ENCODE peak calls at places on chromosomes 4 and X, in eight cellular contexts. One of them, this sample, is unnamed.
A peak's percentile ranks its signal among the peaks of the same experiment; 100 is the strongest.

GRCh38 chr4:158172196-158172557 is 648 bp downstream of the GASK1B start:
- DNase-seq in stomach: no peak
- DNase-seq in gastrocnemius medialis: no peak
- DNase-seq in BE2C: no peak
- DNase-seq in tibial artery: no peak
- DNase-seq in uterus: no peak
- DNase-seq in lower leg skin: no peak
- DNase-seq in left ventricle myocardium inferior: no peak
- DNase-seq in this sample: no peak

GRCh38 chr4:142351958-142352357 is 494.1 kb downstream of the INPP4B start:
- DNase-seq in stomach: no peak
- DNase-seq in left ventricle myocardium inferior: no peak
- DNase-seq in BE2C: no peak
- DNase-seq in tibial artery: no peak
- DNase-seq in uterus: no peak
- DNase-seq in lower leg skin: no peak
- DNase-seq in gastrocnemius medialis: no peak
- DNase-seq in this sample: no peak

GRCh38 chrX:100654256-100654655 is 10.3 kb downstream of the SRPX2 start:
- DNase-seq in lower leg skin: no peak
- DNase-seq in uterus: no peak
- DNase-seq in BE2C: no peak
- DNase-seq in tibial artery: no peak
- DNase-seq in gastrocnemius medialis: no peak
- DNase-seq in stomach: no peak
- DNase-seq in left ventricle myocardium inferior: no peak
- DNase-seq in this sample: no peak

GRCh38 chr4:126839066-126839465 is 793.7 kb upstream of the INTU start:
- DNase-seq in gastrocnemius medialis: no peak
- DNase-seq in BE2C: no peak
- DNase-seq in lower leg skin: no peak
- DNase-seq in uterus: no peak
- DNase-seq in left ventricle myocardium inferior: no peak
- DNase-seq in stomach: no peak
- DNase-seq in tibial artery: no peak
- DNase-seq in this sample: no peak

GRCh38 chrX:134502686-134503085 is 42.7 kb downstream of the HPRT1 start:
- DNase-seq in uterus: no peak
- DNase-seq in lower leg skin: no peak
- DNase-seq in gastrocnemius medialis: no peak
- DNase-seq in tibial artery: no peak
- DNase-seq in left ventricle myocardium inferior: no peak
- DNase-seq in BE2C: no peak
- DNase-seq in stomach: no peak
- DNase-seq in this sample: no peak

GRCh38 chr4:20253799-20254409 is 2.2 kb downstream of the SLIT2 start:
- DNase-seq in tibial artery: peak; percentile 45
- DNase-seq in gastrocnemius medialis: peak; percentile 17
- DNase-seq in uterus: peak; percentile 33
- DNase-seq in BE2C: peak; percentile 7
- DNase-seq in left ventricle myocardium inferior: peak; percentile 33
- DNase-seq in lower leg skin: no peak
- DNase-seq in stomach: no peak
- DNase-seq in this sample: peak; percentile 46

GRCh38 chr4:110742148-110742547 is 119.3 kb upstream of the PITX2 start:
- DNase-seq in stomach: no peak
- DNase-seq in tibial artery: no peak
- DNase-seq in uterus: no peak
- DNase-seq in left ventricle myocardium inferior: no peak
- DNase-seq in lower leg skin: no peak
- DNase-seq in BE2C: no peak
- DNase-seq in gastrocnemius medialis: no peak
- DNase-seq in this sample: no peak

GRCh38 chrX:20596856-20597255 is 330.1 kb upstream of the RPS6KA3 start:
- DNase-seq in tibial artery: peak; percentile 13
- DNase-seq in BE2C: no peak
- DNase-seq in uterus: no peak
- DNase-seq in gastrocnemius medialis: no peak
- DNase-seq in left ventricle myocardium inferior: no peak
- DNase-seq in lower leg skin: no peak
- DNase-seq in stomach: no peak
- DNase-seq in this sample: no peak

GRCh38 chrX:106939566-106939965 is 19.4 kb downstream of the CLDN2 start:
- DNase-seq in left ventricle myocardium inferior: no peak
- DNase-seq in lower leg skin: no peak
- DNase-seq in uterus: no peak
- DNase-seq in gastrocnemius medialis: no peak
- DNase-seq in tibial artery: no peak
- DNase-seq in BE2C: no peak
- DNase-seq in stomach: no peak
- DNase-seq in this sample: no peak
- TF ChIP-seq CTCF in left ventricle myocardium inferior: no peak
- TF ChIP-seq CTCF in lower leg skin: no peak
- TF ChIP-seq CTCF in uterus: no peak
- TF ChIP-seq CTCF in gastrocnemius medialis: no peak
- TF ChIP-seq CTCF in tibial artery: no peak
- TF ChIP-seq CTCF in BE2C: no peak
- TF ChIP-seq CTCF in stomach: no peak
- TF ChIP-seq CTCF in this sample: no peak

GRCh38 chr4:6199344-6199921 is 916 bp downstream of the JAKMIP1 start:
- DNase-seq in lower leg skin: no peak
- DNase-seq in tibial artery: peak; percentile 6
- DNase-seq in stomach: no peak
- DNase-seq in uterus: no peak
- DNase-seq in BE2C: peak; percentile 28
- DNase-seq in left ventricle myocardium inferior: no peak
- DNase-seq in gastrocnemius medialis: no peak
- DNase-seq in this sample: no peak

GRCh38 chr4:6197433-6198174 is 2.7 kb downstream of the JAKMIP1 start:
- DNase-seq in gastrocnemius medialis: no peak
- DNase-seq in stomach: no peak
- DNase-seq in left ventricle myocardium inferior: no peak
- DNase-seq in BE2C: no peak
- DNase-seq in tibial artery: peak; percentile 10
- DNase-seq in lower leg skin: no peak
- DNase-seq in uterus: no peak
- DNase-seq in this sample: no peak

GRCh38 chr4:6198278-6198677 is 2.1 kb downstream of the JAKMIP1 start:
- DNase-seq in uterus: no peak
- DNase-seq in left ventricle myocardium inferior: no peak
- DNase-seq in BE2C: no peak
- DNase-seq in tibial artery: peak; percentile 11
- DNase-seq in gastrocnemius medialis: no peak
- DNase-seq in lower leg skin: no peak
- DNase-seq in stomach: no peak
- DNase-seq in this sample: no peak

GRCh38 chr4:6200011-6200921 is at the start of gene JAKMIP1:
- DNase-seq in lower leg skin: no peak
- DNase-seq in stomach: peak; percentile 87
- DNase-seq in uterus: peak; percentile 42
- DNase-seq in tibial artery: peak; percentile 21
- DNase-seq in gastrocnemius medialis: peak; percentile 15
- DNase-seq in BE2C: peak; percentile 91
- DNase-seq in left ventricle myocardium inferior: peak; percentile 64
- DNase-seq in this sample: peak; percentile 97

DNA sequence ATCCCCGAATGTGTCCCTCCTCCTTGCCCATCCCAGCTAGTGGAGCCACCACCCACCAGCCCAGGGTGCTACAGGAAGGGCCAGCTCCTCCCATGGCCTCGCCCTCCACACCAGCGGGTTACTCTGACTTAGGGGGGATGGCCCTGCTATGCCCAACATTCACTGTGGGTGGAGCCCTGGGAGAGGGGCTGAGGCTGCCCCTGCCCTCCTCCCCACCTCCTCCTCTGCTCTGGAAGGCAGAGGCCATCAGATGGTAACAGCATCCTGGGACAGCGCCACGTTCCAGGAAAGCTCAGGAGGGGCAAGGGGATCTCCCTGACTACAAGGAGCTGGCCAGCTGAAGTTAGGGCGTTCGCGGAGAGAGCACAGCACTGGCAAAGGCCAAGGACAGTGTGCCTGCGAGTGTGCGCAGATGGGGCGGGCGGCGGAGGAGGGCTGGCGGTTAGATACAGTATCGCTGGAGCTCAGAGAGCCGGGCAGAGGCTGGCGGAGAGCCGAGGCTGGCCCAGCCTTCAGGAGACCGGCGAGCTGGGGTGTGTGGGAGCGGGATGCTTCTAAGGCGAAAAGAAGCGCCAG is 1.5 kb downstream of the JAKMIP1 start:
- DNase-seq in stomach: no peak
- DNase-seq in BE2C: peak; percentile 60
- DNase-seq in lower leg skin: no peak
- DNase-seq in uterus: no peak
- DNase-seq in left ventricle myocardium inferior: no peak
- DNase-seq in tibial artery: peak; percentile 10
- DNase-seq in gastrocnemius medialis: no peak
- DNase-seq in this sample: peak; percentile 52
- TF ChIP-seq CTCF in stomach: no peak
- TF ChIP-seq CTCF in BE2C: peak; percentile 24
- TF ChIP-seq CTCF in lower leg skin: no peak
- TF ChIP-seq CTCF in uterus: no peak
- TF ChIP-seq CTCF in left ventricle myocardium inferior: no peak
- TF ChIP-seq CTCF in tibial artery: no peak
- TF ChIP-seq CTCF in gastrocnemius medialis: no peak
- TF ChIP-seq CTCF in this sample: no peak

DNA sequence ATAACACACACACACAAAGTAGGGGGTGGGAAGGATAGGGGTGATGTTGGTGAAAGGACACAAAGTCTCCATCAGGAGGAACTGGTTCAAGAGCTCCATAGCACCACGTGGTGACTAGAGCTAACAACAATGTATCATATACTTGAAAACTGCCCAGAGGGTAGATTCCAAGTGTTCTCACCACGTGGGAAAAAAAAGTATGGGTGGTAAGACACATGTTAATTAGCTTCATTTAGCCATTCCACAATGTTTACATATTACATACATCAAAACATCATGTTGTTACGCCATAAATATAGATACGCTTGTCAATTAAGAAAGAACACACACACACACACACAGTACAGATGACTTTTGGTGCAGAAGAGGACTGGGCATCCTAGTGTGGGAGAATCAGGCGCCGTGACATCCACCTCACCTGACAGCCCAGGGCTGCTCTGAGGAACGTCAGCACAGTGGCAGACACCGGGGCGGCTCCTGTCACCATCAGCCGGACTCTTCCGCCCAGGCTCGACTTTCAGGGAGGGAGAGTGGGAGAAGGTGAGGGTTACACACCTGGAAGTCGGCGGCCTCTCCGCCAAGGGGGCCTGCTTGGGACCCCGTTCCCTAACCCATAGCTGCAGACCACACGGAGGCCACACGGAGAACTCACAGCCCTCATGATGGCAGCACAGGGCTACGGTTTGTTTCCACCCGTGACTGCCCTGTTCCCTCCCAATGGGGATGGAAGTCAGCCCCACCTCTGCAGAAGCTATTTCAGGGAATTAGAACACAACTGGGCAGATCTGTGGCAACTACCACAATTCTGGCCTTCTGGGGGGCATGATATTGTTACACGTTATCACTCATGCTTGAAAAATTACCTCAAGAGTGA is 31.8 kb upstream of the CENPU start:
- DNase-seq in BE2C: no peak
- DNase-seq in stomach: no peak
- DNase-seq in left ventricle myocardium inferior: no peak
- DNase-seq in lower leg skin: no peak
- DNase-seq in gastrocnemius medialis: no peak
- DNase-seq in tibial artery: no peak
- DNase-seq in uterus: no peak
- DNase-seq in this sample: peak; percentile 30
- TF ChIP-seq CTCF in BE2C: no peak
- TF ChIP-seq CTCF in stomach: no peak
- TF ChIP-seq CTCF in left ventricle myocardium inferior: no peak
- TF ChIP-seq CTCF in lower leg skin: no peak
- TF ChIP-seq CTCF in gastrocnemius medialis: no peak
- TF ChIP-seq CTCF in tibial artery: no peak
- TF ChIP-seq CTCF in uterus: no peak
- TF ChIP-seq CTCF in this sample: no peak

GRCh38 chr4:148431401-148431800 is 10.8 kb downstream of the NR3C2 start:
- DNase-seq in gastrocnemius medialis: no peak
- DNase-seq in BE2C: no peak
- DNase-seq in stomach: no peak
- DNase-seq in tibial artery: no peak
- DNase-seq in left ventricle myocardium inferior: no peak
- DNase-seq in uterus: no peak
- DNase-seq in lower leg skin: no peak
- DNase-seq in this sample: no peak

GRCh38 chr4:148430847-148431246 is 11.4 kb downstream of the NR3C2 start:
- DNase-seq in left ventricle myocardium inferior: no peak
- DNase-seq in stomach: no peak
- DNase-seq in lower leg skin: no peak
- DNase-seq in BE2C: no peak
- DNase-seq in gastrocnemius medialis: no peak
- DNase-seq in uterus: no peak
- DNase-seq in tibial artery: no peak
- DNase-seq in this sample: no peak

GRCh38 chr4:148425327-148426110 is 16.7 kb downstream of the NR3C2 start:
- DNase-seq in left ventricle myocardium inferior: no peak
- DNase-seq in uterus: no peak
- DNase-seq in gastrocnemius medialis: no peak
- DNase-seq in tibial artery: no peak
- DNase-seq in BE2C: no peak
- DNase-seq in stomach: no peak
- DNase-seq in lower leg skin: no peak
- DNase-seq in this sample: no peak

DNA sequence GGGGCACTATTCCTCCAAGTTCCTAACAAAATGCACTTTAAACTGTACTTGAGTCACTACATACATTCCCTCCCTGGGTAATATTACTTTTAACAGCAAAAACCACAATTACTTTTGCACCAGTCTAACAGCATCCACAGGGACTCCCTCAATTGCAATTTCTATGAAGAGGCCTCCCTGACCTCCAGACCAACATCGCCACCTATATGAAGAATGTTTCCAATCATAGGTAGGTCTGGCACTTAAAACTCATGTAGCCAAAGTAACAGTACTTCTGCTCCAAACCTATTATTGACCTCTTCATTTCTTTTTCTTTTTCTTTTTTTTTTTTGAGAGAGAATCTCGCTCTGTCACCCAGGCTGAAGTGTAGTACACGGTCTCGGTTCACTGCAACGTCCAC is 15.6 kb downstream of the NR3C2 start:
- DNase-seq in uterus: no peak
- DNase-seq in stomach: no peak
- DNase-seq in gastrocnemius medialis: no peak
- DNase-seq in lower leg skin: no peak
- DNase-seq in BE2C: no peak
- DNase-seq in tibial artery: no peak
- DNase-seq in left ventricle myocardium inferior: no peak
- DNase-seq in this sample: no peak
- TF ChIP-seq CTCF in uterus: no peak
- TF ChIP-seq CTCF in stomach: no peak
- TF ChIP-seq CTCF in gastrocnemius medialis: no peak
- TF ChIP-seq CTCF in lower leg skin: no peak
- TF ChIP-seq CTCF in BE2C: peak; percentile 30
- TF ChIP-seq CTCF in tibial artery: no peak
- TF ChIP-seq CTCF in left ventricle myocardium inferior: no peak
- TF ChIP-seq CTCF in this sample: no peak

DNA sequence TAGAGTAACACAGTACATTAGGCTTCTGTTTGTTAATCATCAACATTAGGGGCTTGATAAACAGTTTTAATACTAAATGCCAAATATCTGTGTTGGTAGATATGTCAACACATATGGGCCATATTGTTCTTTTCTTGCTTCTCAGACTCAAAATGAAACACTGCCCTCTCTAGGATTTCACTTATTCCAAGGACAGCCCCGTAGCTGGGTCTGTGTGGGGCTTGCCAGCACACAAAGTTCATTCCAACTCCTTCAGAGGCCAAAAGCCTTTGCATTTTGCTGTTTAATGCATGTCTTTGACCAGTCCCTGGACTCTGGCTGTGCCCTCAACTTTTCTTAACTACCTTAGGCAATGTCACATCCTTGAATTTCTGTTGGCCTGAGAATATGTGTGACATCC is 102.0 kb upstream of the ZNF827 start:
- DNase-seq in left ventricle myocardium inferior: no peak
- DNase-seq in BE2C: no peak
- DNase-seq in lower leg skin: no peak
- DNase-seq in stomach: no peak
- DNase-seq in gastrocnemius medialis: no peak
- DNase-seq in tibial artery: no peak
- DNase-seq in uterus: no peak
- DNase-seq in this sample: no peak
- TF ChIP-seq CTCF in left ventricle myocardium inferior: no peak
- TF ChIP-seq CTCF in BE2C: no peak
- TF ChIP-seq CTCF in lower leg skin: no peak
- TF ChIP-seq CTCF in stomach: no peak
- TF ChIP-seq CTCF in gastrocnemius medialis: no peak
- TF ChIP-seq CTCF in tibial artery: no peak
- TF ChIP-seq CTCF in uterus: no peak
- TF ChIP-seq CTCF in this sample: no peak

This sample was measured in glutamatergic neuron.